ENCODE peak calls at places on chromosomes 13 and 19, in ten cellular contexts. One of them, this sample, is unnamed.

GRCh38 chr19:22784051-22784450 is at the start of gene ZNF99:
- DNase-seq in mammary epithelial cell: no peak
- DNase-seq in CD4-positive, alpha-beta T cell: no peak
- DNase-seq in H1: no peak
- DNase-seq in aorta: peak; percentile 65
- DNase-seq in thoracic aorta: peak; percentile 5
- DNase-seq in heart left ventricle: peak; percentile 85
- DNase-seq in K562: no peak
- DNase-seq in left ventricle myocardium inferior: peak; percentile 74
- DNase-seq in transverse colon: no peak
- DNase-seq in this sample: peak; percentile 61

GRCh38 chr19:19562665-19563347 is 24.7 kb downstream of the CILP2 start:
- DNase-seq in left ventricle myocardium inferior: no peak
- DNase-seq in aorta: no peak
- DNase-seq in thoracic aorta: no peak
- DNase-seq in CD4-positive, alpha-beta T cell: no peak
- DNase-seq in mammary epithelial cell: no peak
- DNase-seq in K562: peak; percentile 38
- DNase-seq in transverse colon: no peak
- DNase-seq in heart left ventricle: no peak
- DNase-seq in H1: no peak
- DNase-seq in this sample: no peak

GRCh38 chr13:26946675-26947342 is 186.2 kb upstream of the GPR12 start:
- DNase-seq in transverse colon: no peak
- DNase-seq in K562: peak; percentile 39
- DNase-seq in aorta: no peak
- DNase-seq in CD4-positive, alpha-beta T cell: no peak
- DNase-seq in mammary epithelial cell: peak; percentile 29
- DNase-seq in left ventricle myocardium inferior: no peak
- DNase-seq in thoracic aorta: no peak
- DNase-seq in heart left ventricle: no peak
- DNase-seq in H1: no peak
- DNase-seq in this sample: no peak

GRCh38 chr13:35978607-35979316 is 152.4 kb downstream of the DCLK1 start:
- DNase-seq in K562: peak; percentile 33
- DNase-seq in H1: no peak
- DNase-seq in transverse colon: no peak
- DNase-seq in thoracic aorta: no peak
- DNase-seq in CD4-positive, alpha-beta T cell: no peak
- DNase-seq in mammary epithelial cell: peak; percentile 49
- DNase-seq in left ventricle myocardium inferior: no peak
- DNase-seq in heart left ventricle: no peak
- DNase-seq in aorta: no peak
- DNase-seq in this sample: no peak

GRCh38 chr19:35872180-35872579 is 3.8 kb downstream of the APLP1 start:
- DNase-seq in H1: no peak
- DNase-seq in aorta: no peak
- DNase-seq in heart left ventricle: no peak
- DNase-seq in transverse colon: no peak
- DNase-seq in mammary epithelial cell: no peak
- DNase-seq in thoracic aorta: no peak
- DNase-seq in K562: no peak
- DNase-seq in left ventricle myocardium inferior: no peak
- DNase-seq in CD4-positive, alpha-beta T cell: no peak
- DNase-seq in this sample: no peak

GRCh38 chr13:98528663-98529064 is 48.2 kb downstream of the STK24 start:
- DNase-seq in transverse colon: no peak
- DNase-seq in left ventricle myocardium inferior: no peak
- DNase-seq in thoracic aorta: no peak
- DNase-seq in H1: no peak
- DNase-seq in aorta: peak; percentile 66
- DNase-seq in mammary epithelial cell: no peak
- DNase-seq in CD4-positive, alpha-beta T cell: no peak
- DNase-seq in heart left ventricle: peak; percentile 64
- DNase-seq in K562: no peak
- DNase-seq in this sample: no peak

GRCh38 chr13:52651880-52652169 is 811 bp upstream of the SUGT1 start:
- DNase-seq in CD4-positive, alpha-beta T cell: no peak
- DNase-seq in aorta: no peak
- DNase-seq in left ventricle myocardium inferior: no peak
- DNase-seq in thoracic aorta: no peak
- DNase-seq in K562: no peak
- DNase-seq in H1: no peak
- DNase-seq in transverse colon: no peak
- DNase-seq in mammary epithelial cell: no peak
- DNase-seq in heart left ventricle: no peak
- DNase-seq in this sample: no peak

GRCh38 chr13:59532405-59532804 is 631.3 kb downstream of the DIAPH3 start:
- DNase-seq in thoracic aorta: no peak
- DNase-seq in heart left ventricle: no peak
- DNase-seq in transverse colon: no peak
- DNase-seq in mammary epithelial cell: peak; percentile 14
- DNase-seq in CD4-positive, alpha-beta T cell: no peak
- DNase-seq in left ventricle myocardium inferior: no peak
- DNase-seq in aorta: no peak
- DNase-seq in K562: no peak
- DNase-seq in H1: no peak
- DNase-seq in this sample: no peak

GRCh38 chr19:41501854-41502253 is 58.9 kb downstream of the ERICH4 start:
- DNase-seq in left ventricle myocardium inferior: no peak
- DNase-seq in K562: no peak
- DNase-seq in aorta: no peak
- DNase-seq in mammary epithelial cell: no peak
- DNase-seq in thoracic aorta: no peak
- DNase-seq in heart left ventricle: no peak
- DNase-seq in H1: no peak
- DNase-seq in transverse colon: no peak
- DNase-seq in CD4-positive, alpha-beta T cell: no peak
- DNase-seq in this sample: no peak

GRCh38 chr13:29582171-29582570 is 13.3 kb downstream of the SLC7A1 start:
- DNase-seq in H1: no peak
- DNase-seq in aorta: no peak
- DNase-seq in CD4-positive, alpha-beta T cell: no peak
- DNase-seq in transverse colon: peak; percentile 83
- DNase-seq in heart left ventricle: peak; percentile 74
- DNase-seq in left ventricle myocardium inferior: peak; percentile 58
- DNase-seq in K562: peak; percentile 56
- DNase-seq in thoracic aorta: no peak
- DNase-seq in mammary epithelial cell: no peak
- DNase-seq in this sample: no peak

GRCh38 chr19:15679089-15679488 is 6.2 kb downstream of the CYP4F12 start:
- DNase-seq in aorta: no peak
- DNase-seq in mammary epithelial cell: no peak
- DNase-seq in heart left ventricle: no peak
- DNase-seq in left ventricle myocardium inferior: no peak
- DNase-seq in thoracic aorta: no peak
- DNase-seq in H1: no peak
- DNase-seq in CD4-positive, alpha-beta T cell: no peak
- DNase-seq in transverse colon: no peak
- DNase-seq in K562: no peak
- DNase-seq in this sample: no peak

GRCh38 chr13:31001647-31002046 is 69.2 kb downstream of the TEX26 start:
- DNase-seq in transverse colon: no peak
- DNase-seq in left ventricle myocardium inferior: no peak
- DNase-seq in thoracic aorta: no peak
- DNase-seq in mammary epithelial cell: no peak
- DNase-seq in H1: no peak
- DNase-seq in aorta: no peak
- DNase-seq in CD4-positive, alpha-beta T cell: no peak
- DNase-seq in K562: no peak
- DNase-seq in heart left ventricle: no peak
- DNase-seq in this sample: no peak

GRCh38 chr13:97028441-97029299 is 34.4 kb upstream of the OXGR1 start:
- DNase-seq in H1: no peak
- DNase-seq in aorta: peak; percentile 60
- DNase-seq in transverse colon: peak; percentile 73
- DNase-seq in thoracic aorta: no peak
- DNase-seq in left ventricle myocardium inferior: peak; percentile 33
- DNase-seq in K562: peak; percentile 39
- DNase-seq in heart left ventricle: peak; percentile 45
- DNase-seq in mammary epithelial cell: peak; percentile 41
- DNase-seq in CD4-positive, alpha-beta T cell: peak; percentile 16
- DNase-seq in this sample: peak; percentile 71

DNA sequence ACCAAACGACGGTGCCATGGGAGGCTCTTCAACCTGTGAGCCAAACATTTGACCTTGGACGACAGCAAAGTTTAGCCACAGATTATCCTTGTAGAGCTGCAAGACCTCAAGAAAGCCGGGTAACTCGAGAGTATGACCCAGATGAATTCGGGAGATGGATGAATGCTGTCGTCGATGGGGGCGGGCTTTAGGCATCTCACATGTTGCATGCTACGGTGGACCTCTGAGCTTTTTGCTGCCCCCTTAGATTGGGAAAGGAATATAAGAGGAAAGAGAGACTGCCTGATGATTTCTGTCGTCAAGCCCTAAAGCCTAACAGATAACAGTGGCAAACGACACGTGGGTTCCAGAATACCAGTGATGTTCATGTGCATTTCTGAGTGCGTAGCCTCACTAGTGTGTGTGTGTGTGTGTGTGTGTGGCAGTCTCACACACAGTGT is 716 bp upstream of the ABCC4 start:
- DNase-seq in transverse colon: no peak
- DNase-seq in aorta: no peak
- DNase-seq in left ventricle myocardium inferior: no peak
- DNase-seq in H1: no peak
- DNase-seq in heart left ventricle: no peak
- DNase-seq in CD4-positive, alpha-beta T cell: no peak
- DNase-seq in K562: peak; percentile 31
- DNase-seq in thoracic aorta: no peak
- DNase-seq in mammary epithelial cell: no peak
- DNase-seq in this sample: no peak
- H3K27ac ChIP-seq in transverse colon: peak overlapping the region; percentile 84
- H3K27ac ChIP-seq in aorta: peak overlapping the region; percentile 2
- H3K27ac ChIP-seq in left ventricle myocardium inferior: peak overlapping the region; percentile 86
- H3K27ac ChIP-seq in H1: no peak overlapping the region
- H3K27ac ChIP-seq in heart left ventricle: no peak overlapping the region
- H3K27ac ChIP-seq in CD4-positive, alpha-beta T cell: no peak overlapping the region
- H3K27ac ChIP-seq in K562: peak overlapping the region; percentile 88
- H3K27ac ChIP-seq in thoracic aorta: no peak overlapping the region
- H3K27ac ChIP-seq in mammary epithelial cell: peak overlapping the region; percentile 45
- H3K27ac ChIP-seq in this sample: no peak overlapping the region

GRCh38 chr19:2478324-2478755 is 2.4 kb downstream of the GADD45B start:
- DNase-seq in H1: no peak
- DNase-seq in left ventricle myocardium inferior: peak; percentile 61
- DNase-seq in transverse colon: peak; percentile 83
- DNase-seq in mammary epithelial cell: peak; percentile 75
- DNase-seq in thoracic aorta: peak; percentile 36
- DNase-seq in aorta: peak; percentile 83
- DNase-seq in K562: no peak
- DNase-seq in heart left ventricle: peak; percentile 77
- DNase-seq in CD4-positive, alpha-beta T cell: peak; percentile 50
- DNase-seq in this sample: no peak
- H3K27ac ChIP-seq in H1: no peak overlapping the region
- H3K27ac ChIP-seq in left ventricle myocardium inferior: peak overlapping the region; percentile 95
- H3K27ac ChIP-seq in transverse colon: peak overlapping the region; percentile 91
- H3K27ac ChIP-seq in mammary epithelial cell: peak overlapping the region; percentile 45
- H3K27ac ChIP-seq in thoracic aorta: peak overlapping the region; percentile 87
- H3K27ac ChIP-seq in aorta: peak overlapping the region; percentile 82
- H3K27ac ChIP-seq in K562: no peak overlapping the region
- H3K27ac ChIP-seq in heart left ventricle: peak overlapping the region; percentile 82
- H3K27ac ChIP-seq in CD4-positive, alpha-beta T cell: peak overlapping the region; percentile 86
- H3K27ac ChIP-seq in this sample: peak overlapping the region; percentile 48

GRCh38 chr13:41018583-41018909 is 570 bp downstream of the ELF1 start:
- DNase-seq in left ventricle myocardium inferior: no peak
- DNase-seq in aorta: no peak
- DNase-seq in mammary epithelial cell: no peak
- DNase-seq in CD4-positive, alpha-beta T cell: no peak
- DNase-seq in transverse colon: no peak
- DNase-seq in K562: no peak
- DNase-seq in thoracic aorta: no peak
- DNase-seq in H1: no peak
- DNase-seq in heart left ventricle: no peak
- DNase-seq in this sample: no peak
- H3K27ac ChIP-seq in left ventricle myocardium inferior: peak overlapping the region; percentile 73
- H3K27ac ChIP-seq in aorta: no peak overlapping the region
- H3K27ac ChIP-seq in mammary epithelial cell: peak overlapping the region; percentile 100
- H3K27ac ChIP-seq in CD4-positive, alpha-beta T cell: peak overlapping the region; percentile 77
- H3K27ac ChIP-seq in transverse colon: peak overlapping the region; percentile 87
- H3K27ac ChIP-seq in K562: peak overlapping the region; percentile 86
- H3K27ac ChIP-seq in thoracic aorta: no peak overlapping the region
- H3K27ac ChIP-seq in H1: no peak overlapping the region
- H3K27ac ChIP-seq in heart left ventricle: peak overlapping the region; percentile 25
- H3K27ac ChIP-seq in this sample: peak overlapping the region; percentile 33

DNA sequence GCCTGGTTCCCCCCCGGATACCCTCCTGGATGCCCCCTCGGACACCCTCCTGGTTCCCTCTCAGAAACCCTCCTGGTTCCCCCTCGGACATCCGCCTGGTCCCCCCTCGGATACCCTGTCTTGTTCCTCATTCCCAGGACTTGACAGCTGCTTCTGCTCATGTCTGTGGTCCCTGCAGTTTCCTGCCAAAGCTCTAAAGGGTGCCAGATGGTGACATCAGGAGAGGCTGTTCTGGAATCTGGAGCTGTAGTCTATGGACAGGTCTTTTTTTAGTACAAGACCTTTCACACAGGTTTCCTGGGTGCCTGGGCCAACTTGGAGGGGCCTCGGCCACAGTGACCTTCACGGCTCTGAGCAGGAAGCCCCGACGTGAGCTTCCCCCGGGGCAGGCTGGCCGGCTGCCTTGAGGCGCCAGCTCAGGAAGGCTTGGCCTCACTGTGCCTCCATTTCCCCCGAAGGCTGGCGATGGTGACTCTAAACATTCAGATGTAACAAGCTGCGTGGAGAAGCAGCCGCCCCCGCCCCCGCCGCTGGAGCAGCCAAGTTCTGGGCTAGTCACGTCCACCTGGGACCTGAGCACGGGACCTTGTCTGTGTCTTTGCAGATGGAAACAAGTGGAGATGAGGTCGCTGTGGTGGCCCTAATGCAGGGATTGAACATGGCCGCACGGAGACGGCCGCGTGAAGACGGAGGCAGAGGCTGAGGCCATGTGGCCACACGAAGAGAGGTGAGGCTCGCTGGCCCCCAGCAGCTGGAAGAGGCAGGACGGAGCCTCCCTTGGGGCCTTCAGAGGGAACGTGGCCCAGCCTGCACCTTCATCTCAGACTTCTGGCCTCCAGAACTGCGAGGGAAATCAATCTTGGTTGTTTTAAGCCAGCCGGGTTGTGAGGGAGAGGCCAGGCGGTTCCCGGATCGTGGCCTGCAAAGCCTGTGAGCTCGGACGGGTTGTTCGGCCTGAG is 12.7 kb downstream of the SGTA start:
- DNase-seq in thoracic aorta: no peak
- DNase-seq in left ventricle myocardium inferior: peak; percentile 65
- DNase-seq in K562: no peak
- DNase-seq in H1: no peak
- DNase-seq in CD4-positive, alpha-beta T cell: no peak
- DNase-seq in aorta: peak; percentile 70
- DNase-seq in mammary epithelial cell: no peak
- DNase-seq in transverse colon: peak; percentile 51
- DNase-seq in heart left ventricle: peak; percentile 80
- DNase-seq in this sample: no peak
- H3K27ac ChIP-seq in thoracic aorta: no peak overlapping the region
- H3K27ac ChIP-seq in left ventricle myocardium inferior: peak overlapping the region; percentile 84
- H3K27ac ChIP-seq in K562: no peak overlapping the region
- H3K27ac ChIP-seq in H1: no peak overlapping the region
- H3K27ac ChIP-seq in CD4-positive, alpha-beta T cell: no peak overlapping the region
- H3K27ac ChIP-seq in aorta: no peak overlapping the region
- H3K27ac ChIP-seq in mammary epithelial cell: no peak overlapping the region
- H3K27ac ChIP-seq in transverse colon: peak overlapping the region; percentile 74
- H3K27ac ChIP-seq in heart left ventricle: peak overlapping the region; percentile 45
- H3K27ac ChIP-seq in this sample: peak overlapping the region; percentile 87

This sample was measured in dorsolateral prefrontal cortex.